ENCODE peak calls at places on chromosomes 12 and 14, in seven cellular contexts. S is upper lobe of left lung, F is esophagus squamous epithelium, J is transverse colon, I is gastrocnemius medialis, Y is stomach, O is tibial nerve. V is an unnamed sample. For H3K4me1, the result is how much of the 10 kb centered on the place peaks cover.

GRCh38 chr12:2794261-2794735 is 472 bp upstream of the FKBP4 start:
- DNase-seq in J (peak), I (no peak), Y (no peak), O (no peak), S (peak), F (no peak), V (no peak)

GRCh38 chr12:68628698-68629097 is 18.0 kb downstream of the RAP1B start:
- DNase-seq in O (no peak), Y (no peak), J (no peak), S (no peak), I (no peak), F (no peak), V (no peak)

GRCh38 chr12:7905071-7905470 is 30.9 kb downstream of the SLC2A3 start:
- DNase-seq in F (no peak), I (no peak), Y (no peak), O (no peak), S (no peak), J (no peak), V (no peak)

GRCh38 chr14:93789366-93790130 is 1.3 kb upstream of the PRIMA1 start:
- DNase-seq in S (no peak), F (no peak), Y (no peak), J (no peak), O (no peak), I (no peak), V (no peak)

GRCh38 chr12:80282761-80283160 is 161.3 kb upstream of the PTPRQ start:
- DNase-seq in I (no peak), F (no peak), J (no peak), O (no peak), Y (no peak), S (no peak), V (no peak)

GRCh38 chr12:70451528-70451927 is 85.4 kb downstream of the KCNMB4 start:
- DNase-seq in J (no peak), O (no peak), S (no peak), I (no peak), F (no peak), Y (no peak), V (no peak)

GRCh38 chr12:96416033-96416790 is 16.0 kb upstream of the CDK17 start:
- DNase-seq in J (no peak), Y (no peak), S (no peak), I (no peak), F (no peak), O (no peak), V (no peak)

GRCh38 chr12:21940972-21941521 is at the start of gene ABCC9:
- DNase-seq in I (peak), Y (peak), O (peak), F (no peak), S (peak), J (peak), V (peak)

GRCh38 chr14:34348592-34348991 is 113.4 kb downstream of the SPTSSA start:
- DNase-seq in O (no peak), Y (no peak), J (no peak), S (no peak), I (no peak), F (no peak), V (no peak)

GRCh38 chr14:95597784-95598204 is 62.9 kb downstream of the GLRX5 start:
- DNase-seq in J (no peak), O (no peak), Y (no peak), I (no peak), F (no peak), S (no peak), V (peak)

GRCh38 chr12:51517800-51518199 is 73.2 kb upstream of the SCN8A start:
- DNase-seq in Y (no peak), S (no peak), I (no peak), J (no peak), O (no peak), F (no peak), V (no peak)

GRCh38 chr12:112973016-112973711 is 5.2 kb upstream of the OAS2 start:
- DNase-seq in I (no peak), S (no peak), O (no peak), Y (no peak), J (no peak), F (no peak), V (no peak)

GRCh38 chr14:103209054-103209453 is 85.8 kb downstream of the TNFAIP2 start:
- DNase-seq in Y (no peak), S (no peak), I (no peak), O (no peak), F (no peak), J (no peak), V (no peak)

GRCh38 chr12:11171145-11171952 is at the start of gene SMIM10L1:
- DNase-seq in S (peak), Y (peak), J (peak), F (peak), O (peak), I (peak), V (peak)
- TF ChIP-seq POLR2A in S (no peak), Y (no peak), J (peak), F (peak), O (peak), I (peak), V (no peak)

GRCh38 chr14:73953731-73954130 is 3.6 kb downstream of the COQ6 start:
- DNase-seq in I (no peak), O (no peak), J (no peak), Y (no peak), F (no peak), S (no peak), V (no peak)

GRCh38 chr14:73961192-73961591 is 11.1 kb downstream of the COQ6 start:
- DNase-seq in I (no peak), J (no peak), S (no peak), O (no peak), Y (no peak), F (no peak), V (no peak)

GRCh38 chr14:73949752-73950734 is at the start of the genes COQ6 and FAM161B:
- DNase-seq in F (peak), I (peak), O (peak), Y (peak), J (peak), S (peak), V (peak)

GRCh38 chr14:73958591-73958990 is 8.5 kb downstream of the COQ6 start:
- DNase-seq in F (no peak), Y (no peak), I (no peak), S (no peak), O (no peak), J (no peak), V (no peak)

GRCh38 chr14:73955674-73956073 is 5.6 kb downstream of the COQ6 start:
- DNase-seq in S (no peak), J (no peak), Y (no peak), I (no peak), O (no peak), F (no peak), V (no peak)
- H3K4me1 ChIP-seq in S (under half), J (under half), Y (under half), I (under half), O (under half), F (under half), V (under half)

DNA sequence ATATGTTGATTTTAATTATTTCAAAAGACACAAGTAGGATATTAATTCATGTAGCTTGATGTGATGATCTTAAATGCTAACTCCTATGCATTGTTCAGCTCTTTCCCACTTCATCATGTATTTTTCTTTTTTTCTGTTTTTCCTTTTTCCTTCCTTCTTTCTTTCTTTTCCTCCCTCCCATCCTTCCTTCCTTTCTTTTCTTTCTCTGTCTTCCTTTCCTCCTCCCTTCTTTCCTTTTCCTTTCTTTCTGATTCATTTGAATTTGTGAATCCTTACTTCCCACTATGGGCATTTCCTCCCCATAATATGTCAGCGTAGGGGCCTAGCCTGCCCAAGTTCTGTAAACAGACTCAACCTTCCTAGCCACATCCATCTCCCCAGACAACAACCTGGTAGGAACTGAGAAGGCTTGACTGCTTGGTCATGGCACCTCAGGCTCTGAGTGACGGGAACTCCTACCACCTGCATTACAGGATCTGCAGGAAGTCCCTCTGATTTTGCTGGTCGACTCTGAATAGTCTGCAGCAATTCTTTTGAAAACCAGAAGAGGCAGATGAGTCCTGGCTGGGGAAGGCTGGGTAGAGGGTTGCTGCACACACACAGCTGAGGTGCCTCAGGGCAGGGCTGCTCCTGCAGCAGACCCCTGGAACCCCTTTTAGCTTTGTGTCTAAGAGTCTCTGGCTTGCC is 33.4 kb upstream of the BHLHE41 start:
- DNase-seq in J (no peak), Y (no peak), O (no peak), F (no peak), I (no peak), S (peak), V (no peak)
- TF ChIP-seq CTCF in J (no peak), Y (no peak), O (no peak), F (peak), I (no peak), S (no peak), V (no peak)

GRCh38 chr12:26740348-26740747 is 92.6 kb downstream of the ITPR2 start:
- DNase-seq in S (no peak), I (no peak), J (no peak), O (no peak), F (no peak), Y (no peak), V (no peak)

GRCh38 chr12:26737487-26738030 is 95.4 kb downstream of the ITPR2 start:
- DNase-seq in O (no peak), I (no peak), Y (no peak), S (no peak), J (no peak), F (no peak), V (no peak)

GRCh38 chr12:26734510-26735248 is 98.3 kb downstream of the ITPR2 start:
- DNase-seq in J (no peak), F (no peak), O (no peak), S (no peak), I (no peak), Y (no peak), V (no peak)

GRCh38 chr12:26735249-26735639 is 97.8 kb downstream of the ITPR2 start:
- DNase-seq in J (no peak), Y (no peak), O (no peak), F (no peak), I (no peak), S (no peak), V (no peak)

DNA sequence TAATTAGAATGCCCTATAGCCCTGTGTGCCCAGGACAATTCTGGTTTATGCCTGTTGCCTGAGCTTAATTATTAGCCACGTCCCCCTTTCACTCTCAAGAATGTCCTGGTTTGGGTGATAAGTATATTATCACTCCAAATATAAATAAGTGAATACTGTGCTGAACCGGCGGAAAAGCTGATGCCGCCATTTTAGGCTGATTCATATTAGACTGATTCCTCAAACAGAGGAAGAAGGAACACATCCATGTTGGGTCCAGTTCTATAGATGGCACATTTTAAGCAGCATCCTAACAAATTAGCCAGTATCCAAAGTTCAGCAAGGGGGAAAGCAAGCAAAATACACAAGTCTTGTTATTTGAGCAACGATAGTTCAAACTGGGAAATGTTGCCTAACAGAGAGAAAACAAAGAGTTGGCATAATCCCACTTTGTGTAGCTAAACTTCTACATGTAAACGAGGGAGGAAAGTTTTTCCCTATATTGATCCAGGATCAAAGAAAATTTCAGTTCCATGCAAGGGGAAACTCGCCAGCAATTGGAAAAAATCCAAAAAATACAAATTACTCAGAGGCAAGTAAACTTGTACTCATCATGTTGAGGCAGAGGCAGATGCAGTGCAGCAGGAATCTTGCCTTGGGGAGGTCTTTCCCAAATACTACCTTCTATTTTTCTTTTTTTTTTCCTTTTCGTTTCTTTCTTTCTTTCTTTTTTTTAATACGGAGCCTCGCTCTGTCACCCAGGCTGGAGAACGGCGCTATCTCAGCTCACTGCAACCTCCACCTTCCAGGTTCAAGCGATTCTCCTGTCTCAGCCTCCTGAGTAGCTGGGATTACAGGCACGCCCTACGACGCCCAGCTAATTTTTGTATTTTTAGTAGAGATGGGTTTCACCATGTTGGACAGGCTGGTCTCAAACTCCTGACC is 96.2 kb downstream of the ITPR2 start:
- DNase-seq in F (no peak), I (no peak), O (no peak), Y (no peak), S (no peak), J (no peak), V (no peak)
- TF ChIP-seq POLR2A in F (no peak), I (no peak), O (no peak), Y (no peak), S (no peak), J (no peak), V (no peak)